ENCODE peak calls at places on chromosomes 4 and X, in eight cellular contexts. One of them, this sample, is unnamed.

GRCh38 chr4:134935320-134935719 is 733.7 kb upstream of the PABPC4L start:
- DNase-seq in NCI-H1092: no peak
- DNase-seq in hippocampal formation: no peak
- DNase-seq in right atrium auricular region: no peak
- DNase-seq in transverse colon: no peak
- DNase-seq in mesendoderm: peak
- DNase-seq in OCI-LY7: peak
- DNase-seq in Kasumi-1: peak
- DNase-seq in this sample: no peak

GRCh38 chr4:81883004-81883403 is 411.3 kb upstream of the RASGEF1B start:
- DNase-seq in NCI-H1092: no peak
- DNase-seq in hippocampal formation: no peak
- DNase-seq in right atrium auricular region: no peak
- DNase-seq in transverse colon: no peak
- DNase-seq in mesendoderm: no peak
- DNase-seq in OCI-LY7: no peak
- DNase-seq in Kasumi-1: no peak
- DNase-seq in this sample: no peak

GRCh38 chr4:88104902-88105610 is 53.4 kb downstream of the ABCG2 start:
- DNase-seq in NCI-H1092: no peak
- DNase-seq in hippocampal formation: no peak
- DNase-seq in right atrium auricular region: no peak
- DNase-seq in transverse colon: no peak
- DNase-seq in mesendoderm: no peak
- DNase-seq in OCI-LY7: no peak
- DNase-seq in Kasumi-1: no peak
- DNase-seq in this sample: no peak

GRCh38 chr4:114658179-114658578 is 59.6 kb downstream of the UGT8 start:
- DNase-seq in NCI-H1092: no peak
- DNase-seq in hippocampal formation: peak
- DNase-seq in right atrium auricular region: no peak
- DNase-seq in transverse colon: no peak
- DNase-seq in mesendoderm: no peak
- DNase-seq in OCI-LY7: no peak
- DNase-seq in Kasumi-1: no peak
- DNase-seq in this sample: no peak

GRCh38 chrX:31061091-31061490 is 10.8 kb downstream of the FTHL17 start:
- DNase-seq in NCI-H1092: no peak
- DNase-seq in hippocampal formation: no peak
- DNase-seq in right atrium auricular region: no peak
- DNase-seq in transverse colon: no peak
- DNase-seq in mesendoderm: no peak
- DNase-seq in OCI-LY7: no peak
- DNase-seq in Kasumi-1: no peak
- DNase-seq in this sample: no peak

GRCh38 chr4:122218762-122219161 is 66.6 kb downstream of the BLTP1 start:
- DNase-seq in NCI-H1092: no peak
- DNase-seq in hippocampal formation: no peak
- DNase-seq in right atrium auricular region: no peak
- DNase-seq in transverse colon: no peak
- DNase-seq in mesendoderm: peak
- DNase-seq in OCI-LY7: peak
- DNase-seq in Kasumi-1: peak
- DNase-seq in this sample: peak

GRCh38 chrX:13495232-13495631 is 74.2 kb upstream of the EGFL6 start:
- DNase-seq in NCI-H1092: peak
- DNase-seq in hippocampal formation: no peak
- DNase-seq in right atrium auricular region: no peak
- DNase-seq in transverse colon: peak
- DNase-seq in mesendoderm: no peak
- DNase-seq in OCI-LY7: no peak
- DNase-seq in Kasumi-1: no peak
- DNase-seq in this sample: no peak

GRCh38 chr4:108783666-108784463 is 21.0 kb upstream of the ETNPPL start:
- DNase-seq in NCI-H1092: no peak
- DNase-seq in hippocampal formation: no peak
- DNase-seq in right atrium auricular region: no peak
- DNase-seq in transverse colon: no peak
- DNase-seq in mesendoderm: no peak
- DNase-seq in OCI-LY7: peak
- DNase-seq in Kasumi-1: no peak
- DNase-seq in this sample: no peak

GRCh38 chr4:65358914-65359313 is 311.4 kb downstream of the EPHA5 start:
- DNase-seq in NCI-H1092: no peak
- DNase-seq in hippocampal formation: no peak
- DNase-seq in right atrium auricular region: no peak
- DNase-seq in transverse colon: no peak
- DNase-seq in mesendoderm: no peak
- DNase-seq in OCI-LY7: no peak
- DNase-seq in Kasumi-1: no peak
- DNase-seq in this sample: no peak

GRCh38 chrX:72142094-72142843 is 10.6 kb upstream of the RTL5 start:
- DNase-seq in NCI-H1092: peak
- DNase-seq in hippocampal formation: no peak
- DNase-seq in right atrium auricular region: no peak
- DNase-seq in transverse colon: no peak
- DNase-seq in mesendoderm: no peak
- DNase-seq in OCI-LY7: no peak
- DNase-seq in Kasumi-1: no peak
- DNase-seq in this sample: no peak

GRCh38 chr4:112120021-112120420 is 25.2 kb upstream of the FAM241A start:
- DNase-seq in NCI-H1092: no peak
- DNase-seq in hippocampal formation: no peak
- DNase-seq in right atrium auricular region: no peak
- DNase-seq in transverse colon: no peak
- DNase-seq in mesendoderm: no peak
- DNase-seq in OCI-LY7: no peak
- DNase-seq in Kasumi-1: no peak
- DNase-seq in this sample: no peak

GRCh38 chr4:123578276-123579014 is 181.8 kb downstream of the SPRY1 start:
- DNase-seq in NCI-H1092: no peak
- DNase-seq in hippocampal formation: no peak
- DNase-seq in right atrium auricular region: no peak
- DNase-seq in transverse colon: no peak
- DNase-seq in mesendoderm: no peak
- DNase-seq in OCI-LY7: no peak
- DNase-seq in Kasumi-1: no peak
- DNase-seq in this sample: no peak

GRCh38 chr4:157291071-157291470 is 70.5 kb downstream of the GRIA2 start:
- DNase-seq in NCI-H1092: no peak
- DNase-seq in hippocampal formation: peak
- DNase-seq in right atrium auricular region: no peak
- DNase-seq in transverse colon: no peak
- DNase-seq in mesendoderm: peak
- DNase-seq in OCI-LY7: no peak
- DNase-seq in Kasumi-1: no peak
- DNase-seq in this sample: no peak

GRCh38 chrX:147533426-147533825 is 378.3 kb upstream of the FMR1 start:
- DNase-seq in NCI-H1092: no peak
- DNase-seq in hippocampal formation: no peak
- DNase-seq in right atrium auricular region: no peak
- DNase-seq in transverse colon: no peak
- DNase-seq in mesendoderm: no peak
- DNase-seq in OCI-LY7: no peak
- DNase-seq in Kasumi-1: no peak
- DNase-seq in this sample: no peak

GRCh38 chrX:39199429-39199828 is 398.2 kb downstream of the MID1IP1 start:
- DNase-seq in NCI-H1092: no peak
- DNase-seq in hippocampal formation: no peak
- DNase-seq in right atrium auricular region: no peak
- DNase-seq in transverse colon: no peak
- DNase-seq in mesendoderm: no peak
- DNase-seq in OCI-LY7: no peak
- DNase-seq in Kasumi-1: no peak
- DNase-seq in this sample: no peak

GRCh38 chr4:99617374-99617773 is 40.3 kb downstream of the C4orf54 start:
- DNase-seq in NCI-H1092: no peak
- DNase-seq in hippocampal formation: no peak
- DNase-seq in right atrium auricular region: no peak
- DNase-seq in transverse colon: no peak
- DNase-seq in mesendoderm: no peak
- DNase-seq in OCI-LY7: no peak
- DNase-seq in Kasumi-1: no peak
- DNase-seq in this sample: no peak

GRCh38 chrX:106612403-106612789 is 618 bp downstream of the RADX start:
- DNase-seq in NCI-H1092: no peak
- DNase-seq in hippocampal formation: peak
- DNase-seq in right atrium auricular region: no peak
- DNase-seq in transverse colon: no peak
- DNase-seq in mesendoderm: peak
- DNase-seq in OCI-LY7: no peak
- DNase-seq in Kasumi-1: no peak
- DNase-seq in this sample: no peak

GRCh38 chrX:124018031-124018430 is 56.5 kb downstream of the STAG2 start:
- DNase-seq in NCI-H1092: no peak
- DNase-seq in hippocampal formation: no peak
- DNase-seq in right atrium auricular region: no peak
- DNase-seq in transverse colon: no peak
- DNase-seq in mesendoderm: no peak
- DNase-seq in OCI-LY7: peak
- DNase-seq in Kasumi-1: no peak
- DNase-seq in this sample: no peak